ENCODE peak calls at places on chromosomes 5 and 9, in eight cellular contexts. J, O, X, V, S, Z, D and A are unnamed samples.

GRCh38 chr9:96217756-96218693 is 84.0 kb downstream of the HSD17B3 start:
- DNase-seq in J (peak), O (peak), X (peak), V (peak), S (peak), Z (peak), D (peak), A (peak)

GRCh38 chr5:148179234-148179824 is 11.0 kb downstream of the SPINK14 start:
- DNase-seq in J (no peak), O (peak), X (no peak), V (no peak), S (peak), Z (no peak), D (no peak), A (peak)

GRCh38 chr5:37786855-37787254 is 53.0 kb downstream of the GDNF start:
- DNase-seq in J (no peak), O (no peak), X (no peak), V (no peak), S (peak), Z (no peak), D (no peak), A (peak)

GRCh38 chr9:95024097-95024671 is 293.3 kb downstream of the FANCC start:
- DNase-seq in J (peak), O (no peak), X (peak), V (no peak), S (no peak), Z (peak), D (no peak), A (peak)

GRCh38 chr9:459491-460444 is 245.1 kb downstream of the DOCK8 start:
- DNase-seq in J (no peak), O (no peak), X (no peak), V (no peak), S (no peak), Z (no peak), D (no peak), A (no peak)

GRCh38 chr5:157455057-157455456 is 5.0 kb upstream of the NIPAL4 start:
- DNase-seq in J (no peak), O (no peak), X (no peak), V (no peak), S (no peak), Z (no peak), D (no peak), A (no peak)

GRCh38 chr5:10467281-10468198 is 25.9 kb downstream of the ROPN1L start:
- DNase-seq in J (peak), O (no peak), X (no peak), V (no peak), S (peak), Z (no peak), D (no peak), A (peak)

GRCh38 chr9:99087462-99087861 is 17.5 kb upstream of the TGFBR1 start:
- DNase-seq in J (no peak), O (no peak), X (no peak), V (no peak), S (no peak), Z (no peak), D (no peak), A (no peak)

GRCh38 chr9:25374281-25374680 is 304.0 kb downstream of the TUSC1 start:
- DNase-seq in J (no peak), O (no peak), X (no peak), V (no peak), S (no peak), Z (no peak), D (no peak), A (no peak)

GRCh38 chr5:31554552-31554951 is 22.5 kb downstream of the C5orf22 start:
- DNase-seq in J (no peak), O (no peak), X (no peak), V (no peak), S (peak), Z (no peak), D (no peak), A (no peak)

GRCh38 chr9:131873891-131874440 is 134.1 kb upstream of the RAPGEF1 start:
- DNase-seq in J (peak), O (no peak), X (no peak), V (no peak), S (no peak), Z (no peak), D (no peak), A (no peak)

GRCh38 chr9:131873361-131873760 is 133.5 kb upstream of the RAPGEF1 start:
- DNase-seq in J (peak), O (no peak), X (no peak), V (no peak), S (no peak), Z (no peak), D (no peak), A (no peak)

GRCh38 chr9:131870156-131870555 is 130.3 kb upstream of the RAPGEF1 start:
- DNase-seq in J (no peak), O (no peak), X (no peak), V (no peak), S (no peak), Z (no peak), D (no peak), A (no peak)

GRCh38 chr9:131872702-131873101 is 132.8 kb upstream of the RAPGEF1 start:
- DNase-seq in J (no peak), O (no peak), X (no peak), V (no peak), S (no peak), Z (no peak), D (no peak), A (no peak)

DNA sequence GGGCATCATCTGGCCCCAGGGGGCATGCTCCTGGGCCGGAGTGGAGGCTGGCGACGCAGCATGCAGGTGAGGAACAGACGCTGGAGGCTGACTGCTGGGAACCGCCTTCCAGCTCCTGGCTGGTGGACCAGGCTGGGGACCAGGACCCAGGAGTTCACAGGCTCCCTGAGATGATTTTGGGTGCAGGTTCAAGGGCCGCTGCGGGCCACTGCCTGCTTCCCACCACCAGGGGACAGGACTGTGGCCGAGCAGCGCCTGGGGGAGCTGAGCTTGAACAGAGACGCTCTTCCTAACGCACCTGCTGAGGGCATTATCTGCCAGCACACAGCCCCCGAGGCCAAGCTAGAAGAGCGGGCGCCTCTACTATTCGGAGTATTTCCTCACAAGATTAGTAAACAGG is 132.1 kb upstream of the RAPGEF1 start:
- DNase-seq in J (peak), O (no peak), X (no peak), V (no peak), S (no peak), Z (no peak), D (no peak), A (no peak)
- TF ChIP-seq CTCF in J (peak), O (no peak), X (no peak), V (peak), S (peak), Z (no peak), D (no peak), A (peak)

DNA sequence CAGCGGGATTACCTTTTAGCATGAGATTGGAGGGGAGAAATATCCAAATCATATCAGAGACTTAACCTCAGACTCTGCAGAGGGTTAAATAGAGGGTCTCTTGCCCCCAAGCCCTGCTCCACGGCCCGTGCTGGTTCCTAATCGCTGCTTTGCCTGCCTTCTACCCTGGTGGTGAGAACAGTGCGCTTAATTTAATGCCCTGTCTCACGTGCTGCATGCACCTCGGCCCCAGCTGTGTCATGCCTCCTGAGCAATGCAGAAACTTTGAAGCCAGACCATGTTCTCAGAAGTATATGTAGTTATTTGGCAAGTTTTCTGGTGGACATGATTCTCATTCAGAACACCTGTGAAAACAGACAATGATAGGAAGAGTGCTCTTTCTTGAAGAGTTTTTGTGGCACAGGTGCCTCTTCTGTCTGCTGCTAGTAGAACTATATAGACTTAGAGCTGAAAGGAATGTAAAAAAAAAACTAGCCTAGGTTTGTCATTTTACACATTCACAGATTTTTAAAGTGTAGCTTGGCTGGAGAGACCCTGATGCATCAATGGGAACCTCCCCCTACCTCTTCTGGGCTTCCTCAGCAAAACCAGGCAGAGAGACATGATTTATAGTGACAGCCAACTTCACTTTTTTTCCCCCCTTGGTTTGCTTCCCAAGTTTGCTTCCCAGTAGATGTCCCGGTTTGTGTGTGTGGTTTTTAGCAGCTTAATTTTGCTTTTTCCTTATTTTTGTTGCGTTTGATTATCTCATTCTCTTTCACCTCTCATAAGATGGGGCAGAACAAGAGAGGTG is 1.6 kb downstream of the OTULIN start:
- DNase-seq in J (peak), O (peak), X (peak), V (no peak), S (peak), Z (no peak), D (no peak), A (peak)
- H3K4me3 ChIP-seq in J (peak), O (peak), X (peak), V (peak), S (peak), Z (peak), D (peak), A (peak)

GRCh38 chr9:103397868-103398600 is 402.9 kb downstream of the CYLC2 start:
- DNase-seq in J (peak), O (peak), X (peak), V (no peak), S (no peak), Z (no peak), D (no peak), A (peak)
- TF ChIP-seq CTCF in J (peak), O (peak), X (peak), V (peak), S (no peak), Z (peak), D (peak), A (peak)

GRCh38 chr5:77644443-77645157 is 6.1 kb upstream of the OTP start:
- DNase-seq in J (no peak), O (no peak), X (no peak), V (no peak), S (no peak), Z (no peak), D (no peak), A (no peak)
- H3K4me3 ChIP-seq in J (peak), O (no peak), X (no peak), V (peak), S (no peak), Z (peak), D (no peak), A (no peak)

GRCh38 chr5:142167458-142167857 is 58.9 kb downstream of the NDFIP1 start:
- DNase-seq in J (peak), O (no peak), X (no peak), V (no peak), S (no peak), Z (no peak), D (no peak), A (no peak)

GRCh38 chr5:142170254-142170953 is 61.8 kb downstream of the NDFIP1 start:
- DNase-seq in J (no peak), O (no peak), X (no peak), V (no peak), S (no peak), Z (no peak), D (no peak), A (no peak)

GRCh38 chr5:142168365-142168764 is 59.8 kb downstream of the NDFIP1 start:
- DNase-seq in J (no peak), O (no peak), X (no peak), V (no peak), S (no peak), Z (no peak), D (no peak), A (peak)

GRCh38 chr5:142175039-142175438 is 66.5 kb downstream of the NDFIP1 start:
- DNase-seq in J (no peak), O (no peak), X (no peak), V (no peak), S (no peak), Z (no peak), D (no peak), A (no peak)

DNA sequence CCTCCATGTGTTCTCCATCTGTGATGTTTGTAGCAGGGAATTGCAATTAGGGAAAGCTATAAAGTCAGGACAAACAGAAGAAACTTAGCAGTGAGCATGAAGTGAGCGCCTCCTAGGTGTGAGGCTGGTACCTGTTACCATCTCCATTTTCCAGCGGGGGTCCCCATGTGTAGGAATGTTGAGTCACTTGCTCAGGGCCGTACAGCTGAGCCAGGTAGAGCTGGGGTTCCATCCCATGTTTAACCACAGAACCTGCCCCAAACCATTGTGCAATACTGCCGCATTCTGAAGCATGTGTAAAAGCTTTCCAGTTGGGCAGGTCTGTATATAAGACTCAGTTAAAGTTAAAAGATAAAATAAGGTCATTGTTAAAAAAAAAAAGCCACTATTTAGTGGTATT is 62.7 kb downstream of the NDFIP1 start:
- DNase-seq in J (no peak), O (no peak), X (no peak), V (no peak), S (no peak), Z (no peak), D (no peak), A (no peak)
- TF ChIP-seq CTCF in J (no peak), O (no peak), X (no peak), V (no peak), S (no peak), Z (no peak), D (no peak), A (no peak)

DNA sequence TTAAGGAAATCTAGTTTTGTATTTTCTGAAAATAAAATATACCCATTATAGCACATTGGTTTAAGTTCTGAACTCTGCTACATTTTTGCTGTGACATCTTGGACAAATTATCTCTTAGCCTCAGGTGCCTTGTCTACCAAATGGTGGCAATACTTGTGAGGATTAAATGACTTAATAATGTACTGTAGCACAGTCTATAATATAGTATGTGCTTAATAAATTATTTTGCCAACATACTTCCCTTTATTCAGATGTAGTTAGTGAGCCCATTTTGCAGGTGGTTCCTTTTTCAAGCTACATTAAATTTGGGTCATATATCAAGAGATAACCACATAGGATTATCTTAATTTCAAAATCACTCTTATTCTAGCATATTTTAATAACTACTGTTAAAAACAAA is 3.2 kb downstream of the ETF1 start:
- DNase-seq in J (no peak), O (no peak), X (no peak), V (no peak), S (no peak), Z (no peak), D (no peak), A (no peak)
- H3K4me3 ChIP-seq in J (no peak), O (no peak), X (no peak), V (no peak), S (no peak), Z (no peak), D (no peak), A (no peak)

DNA sequence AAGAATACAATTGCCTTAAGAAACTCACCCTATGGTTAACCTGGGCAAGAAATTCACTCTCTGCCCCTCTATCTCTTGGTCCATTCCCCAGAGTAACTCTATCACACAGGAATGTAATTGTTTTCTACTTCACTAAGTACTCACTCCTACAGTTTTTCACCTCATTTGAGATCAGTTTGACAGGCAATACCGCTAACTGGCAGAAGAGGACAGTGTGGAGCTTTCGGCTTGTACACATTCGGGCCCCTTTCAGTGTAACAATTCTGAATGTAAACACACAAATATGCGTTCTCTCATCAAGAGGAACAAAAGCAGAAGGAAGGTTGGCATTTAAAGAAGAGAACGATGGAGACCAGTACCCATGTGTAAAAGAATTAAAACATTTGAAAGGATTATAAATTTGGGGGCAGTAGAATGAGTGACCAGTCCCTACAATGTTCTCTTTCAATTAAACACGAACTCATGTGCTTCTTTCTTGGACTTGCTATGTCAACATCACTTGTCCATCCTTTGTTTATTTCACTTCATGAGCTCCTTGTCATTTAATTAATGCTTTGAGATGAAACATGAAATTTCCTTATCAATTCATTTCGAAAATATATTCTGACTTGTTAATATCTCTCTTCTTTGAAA is 188.5 kb upstream of the GRAMD2B start:
- DNase-seq in J (peak), O (no peak), X (no peak), V (no peak), S (peak), Z (no peak), D (no peak), A (peak)
- TF ChIP-seq CTCF in J (peak), O (peak), X (peak), V (no peak), S (peak), Z (peak), D (no peak), A (peak)